ENCODE peak calls at places on chromosome 15, in five cellular contexts. N is PC-3; G is ACHN; P is activated CD4-positive, alpha-beta T cell treated with anti-CD3 and anti-CD28 coated beads, Interleukin-2, amount 50 U/mL, for 48 hours; O is NCI-H1417. F is an unnamed sample.

GRCh38 chr15:98873441-98874218 is 134.0 kb downstream of the PGPEP1L start:
- DNase-seq in N (peak; percentile 94), G (peak; percentile 69), P (no peak), O (peak; percentile 54), F (no peak)

GRCh38 chr15:90660195-90660995 is 56.8 kb upstream of the BLM start:
- DNase-seq in N (peak; percentile 77), G (peak; percentile 66), P (peak; percentile 74), O (no peak), F (peak; percentile 73)

GRCh38 chr15:79370716-79371115 is 59.8 kb downstream of the TMED3 start:
- DNase-seq in N (no peak), G (no peak), P (no peak), O (no peak), F (no peak)

GRCh38 chr15:68930268-68931022 is at the start of gene SPESP1:
- DNase-seq in N (no peak), G (no peak), P (peak; percentile 36), O (no peak), F (peak; percentile 26)

GRCh38 chr15:72599855-72600464 is 54.5 kb upstream of the GOLGA6B start:
- DNase-seq in N (peak; percentile 67), G (peak; percentile 53), P (no peak), O (peak; percentile 76), F (no peak)

GRCh38 chr15:81229596-81229995 is 32.9 kb downstream of the IL16 start:
- DNase-seq in N (no peak), G (no peak), P (no peak), O (no peak), F (no peak)

GRCh38 chr15:89400121-89400996 is 65.7 kb upstream of the POLG start:
- DNase-seq in N (no peak), G (no peak), P (no peak), O (peak; percentile 85), F (no peak)

GRCh38 chr15:101489236-101489632 is 273 bp downstream of the PCSK6 start:
- DNase-seq in N (peak; percentile 16), G (peak; percentile 7), P (no peak), O (peak; percentile 48), F (no peak)

GRCh38 chr15:85755471-85755870 is 39.3 kb downstream of the KLHL25 start:
- DNase-seq in N (no peak), G (no peak), P (no peak), O (no peak), F (no peak)

GRCh38 chr15:80489030-80489594 is 84.9 kb downstream of the ARNT2 start:
- DNase-seq in N (peak; percentile 23), G (no peak), P (no peak), O (no peak), F (no peak)

GRCh38 chr15:67183443-67184169 is 70.9 kb downstream of the AAGAB start:
- DNase-seq in N (no peak), G (no peak), P (no peak), O (no peak), F (no peak)

GRCh38 chr15:67501836-67502461 is 19.0 kb upstream of the C15orf61 start:
- DNase-seq in N (no peak), G (no peak), P (no peak), O (peak; percentile 64), F (no peak)

GRCh38 chr15:31461375-31461774 is 134.7 kb downstream of the KLF13 start:
- DNase-seq in N (no peak), G (no peak), P (no peak), O (no peak), F (no peak)

GRCh38 chr15:80568298-80568697 is 126.8 kb upstream of the ABHD17C start:
- DNase-seq in N (peak; percentile 5), G (no peak), P (no peak), O (no peak), F (no peak)

GRCh38 chr15:71736286-71736947 is 73.9 kb upstream of the NR2E3 start:
- DNase-seq in N (no peak), G (no peak), P (no peak), O (peak; percentile 32), F (no peak)

GRCh38 chr15:62600376-62600775 is 435.3 kb upstream of the C2CD4B start:
- DNase-seq in N (no peak), G (no peak), P (no peak), O (no peak), F (no peak)

F was measured in stimulated activated CD4-positive, alpha-beta T cell treated with anti-CD3 and anti-CD28 coated beads, Interleukin-12 subunit alpha, Interleukin-12 subunit beta, amount 100 ng/mL, for 48 hours.